ENCODE peak calls at places on chromosomes 7 and 10, in six cellular contexts. K is prostate gland, X is PC-3, Q is IMR-90, Y is transverse colon, S is astrocyte. B is an unnamed sample.

GRCh38 chr7:70542750-70543376 is 589.1 kb upstream of the GALNT17 start:
- DNase-seq in Y (peak; percentile 11), Q (no peak), S (no peak), K (no peak), X (no peak), B (no peak)

GRCh38 chr7:155943251-155943899 is 131.1 kb upstream of the SHH start:
- DNase-seq in Q (no peak), Y (no peak), S (no peak), K (no peak), X (no peak), B (no peak)

GRCh38 chr7:152025937-152026890 is 740 bp downstream of the GALNT11 start:
- DNase-seq in X (no peak), K (no peak), S (no peak), Y (no peak), Q (no peak), B (no peak)

GRCh38 chr7:94313926-94314325 is 80.8 kb upstream of the COL1A2 start:
- DNase-seq in K (no peak), Q (peak; percentile 55), Y (no peak), X (no peak), S (peak; percentile 84), B (peak; percentile 37)

GRCh38 chr7:144074374-144074773 is 4.8 kb downstream of the OR2A25 start:
- DNase-seq in K (no peak), Q (no peak), Y (no peak), X (no peak), S (no peak), B (peak; percentile 9)

GRCh38 chr10:92957223-92958010 is 103.2 kb upstream of the CYP26C1 start:
- DNase-seq in K (no peak), Q (no peak), Y (no peak), X (no peak), S (no peak), B (no peak)

GRCh38 chr10:86668297-86669165 is at the start of gene LDB3:
- DNase-seq in K (no peak), Q (peak; percentile 73), Y (peak; percentile 31), S (peak; percentile 65), X (peak; percentile 75), B (peak; percentile 41)

GRCh38 chr10:48509974-48510692 is 94.7 kb downstream of the ARHGAP22 start:
- DNase-seq in K (no peak), Q (no peak), S (no peak), Y (no peak), X (peak; percentile 56), B (peak; percentile 46)

GRCh38 chr7:12719141-12719919 is 31.9 kb downstream of the ARL4A start:
- DNase-seq in Q (peak; percentile 86), S (peak; percentile 83), Y (no peak), K (peak; percentile 48), X (peak; percentile 86), B (peak; percentile 70)

GRCh38 chr7:114086906-114087651 is 168.3 kb upstream of the PPP1R3A start:
- DNase-seq in Q (peak; percentile 19), K (peak; percentile 10), X (no peak), S (peak; percentile 25), Y (peak; percentile 42), B (peak; percentile 4)

GRCh38 chr10:101495324-101495925 is 92.6 kb downstream of the POLL start:
- DNase-seq in Q (peak; percentile 3), Y (no peak), K (no peak), S (no peak), X (peak; percentile 30), B (peak; percentile 53)

GRCh38 chr10:91672021-91672608 is 39.2 kb upstream of the PPP1R3C start:
- DNase-seq in X (peak; percentile 75), S (peak; percentile 71), Q (peak; percentile 82), Y (no peak), K (no peak), B (peak; percentile 83)

GRCh38 chr10:92125169-92125543 is 165.7 kb downstream of the CPEB3 start:
- DNase-seq in Q (no peak), X (no peak), K (no peak), Y (no peak), S (no peak), B (no peak)

GRCh38 chr10:114565066-114565465 is 93.0 kb downstream of the ABLIM1 start:
- DNase-seq in Q (peak; percentile 77), X (peak; percentile 27), Y (no peak), K (no peak), S (no peak), B (no peak)

GRCh38 chr10:25895856-25896255 is 38.2 kb upstream of the MYO3A start:
- DNase-seq in K (no peak), Q (no peak), X (no peak), Y (no peak), S (no peak), B (no peak)

GRCh38 chr10:68561804-68562649 is 1.9 kb downstream of the TET1 start:
- DNase-seq in Y (peak; percentile 9), Q (no peak), S (no peak), K (no peak), X (no peak), B (peak; percentile 49)

GRCh38 chr10:34941471-34942357 is 126.6 kb upstream of the PARD3 start:
- DNase-seq in X (no peak), K (no peak), Q (peak; percentile 13), Y (no peak), S (peak; percentile 75), B (no peak)

GRCh38 chr7:112484671-112485097 is 3.9 kb downstream of the LSMEM1 start:
- DNase-seq in Q (peak; percentile 93), Y (no peak), S (peak; percentile 97), K (no peak), X (peak; percentile 85), B (peak; percentile 23)

GRCh38 chr7:3103614-3104399 is 60.1 kb upstream of the CARD11 start:
- DNase-seq in Y (no peak), S (no peak), K (no peak), Q (no peak), X (no peak), B (no peak)

GRCh38 chr10:119452396-119452795 is 90.1 kb downstream of the RGS10 start:
- DNase-seq in S (no peak), Q (no peak), K (no peak), X (no peak), Y (no peak), B (no peak)

GRCh38 chr7:81604075-81604807 is 165.6 kb downstream of the HGF start:
- DNase-seq in X (peak; percentile 89), S (peak; percentile 99), Q (peak; percentile 99), K (no peak), Y (no peak), B (no peak)

GRCh38 chr10:57694956-57695605 is 572.6 kb downstream of the IPMK start:
- DNase-seq in Q (peak; percentile 26), Y (no peak), S (peak; percentile 36), K (no peak), X (peak; percentile 45), B (no peak)

DNA sequence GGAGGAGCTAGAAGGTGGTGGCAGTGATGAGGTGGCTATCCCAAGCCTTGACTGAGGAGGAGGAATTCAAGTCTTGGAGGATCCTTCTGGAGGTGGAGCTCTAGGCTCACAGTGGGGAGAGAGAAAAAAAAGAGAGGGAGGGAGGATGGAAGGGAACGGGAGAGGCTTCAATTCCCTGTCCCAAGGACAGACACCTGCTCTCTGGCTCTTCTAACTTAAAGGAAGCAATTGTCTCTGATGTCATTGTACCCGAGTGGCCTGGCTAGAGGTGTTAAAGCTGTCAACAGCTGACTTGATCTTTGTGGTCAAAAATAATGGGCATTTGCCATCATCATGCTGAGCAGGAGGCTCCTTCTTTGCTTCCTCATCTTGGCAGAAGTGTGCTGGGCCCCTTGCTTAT is 8.3 kb downstream of the MXI1 start:
- DNase-seq in X (no peak), S (no peak), Q (no peak), Y (no peak), K (no peak), B (no peak)
- H3K4me1 ChIP-seq in X (no peaks in the 10 kb centered on the region), S (peaks cover 5% of the 10 kb centered on the region), Q (peaks cover 23% of the 10 kb centered on the region), Y (peaks cover 63% of the 10 kb centered on the region), K (peaks cover 3% of the 10 kb centered on the region), B (peaks cover 11% of the 10 kb centered on the region)

GRCh38 chr7:129338450-129338849 is 95.8 kb upstream of the STRIP2 start:
- DNase-seq in X (no peak), S (no peak), Q (no peak), K (no peak), Y (no peak), B (no peak)

GRCh38 chr7:129332354-129333056 is 101.7 kb upstream of the STRIP2 start:
- DNase-seq in X (peak; percentile 80), Y (no peak), S (peak; percentile 60), K (no peak), Q (peak; percentile 93), B (no peak)

DNA sequence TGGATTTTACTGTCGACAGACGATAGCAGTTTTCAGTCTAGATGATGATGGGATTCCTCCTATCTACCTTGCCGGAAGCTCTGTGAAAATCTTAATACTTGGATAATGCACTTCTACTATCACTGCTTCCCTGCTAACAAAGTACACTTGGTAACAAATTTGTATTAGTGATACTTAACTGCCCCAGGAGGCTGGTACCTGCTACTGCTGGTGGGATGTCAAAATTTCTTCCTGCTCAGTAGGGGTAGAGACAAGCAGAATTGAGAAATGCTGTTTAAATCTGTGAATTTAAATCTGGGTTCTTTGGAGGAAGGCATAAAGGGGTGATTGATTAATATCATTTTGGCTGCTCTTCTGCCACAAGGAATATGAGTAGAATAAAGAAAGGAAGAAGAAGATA is 99.8 kb upstream of the STRIP2 start:
- DNase-seq in K (no peak), Y (no peak), X (no peak), S (no peak), Q (no peak), B (no peak)
- H3K9me3 ChIP-seq in K (no peaks in the 10 kb centered on the region), Y (no peaks in the 10 kb centered on the region), X (no peaks in the 10 kb centered on the region), S (no peaks in the 10 kb centered on the region), Q (no peaks in the 10 kb centered on the region), B (no peaks in the 10 kb centered on the region)

GRCh38 chr7:21984042-21984441 is 38.3 kb upstream of the CDCA7L start:
- DNase-seq in X (no peak), S (no peak), Q (no peak), Y (no peak), K (no peak), B (peak; percentile 7)

GRCh38 chr7:21980921-21981320 is 35.2 kb upstream of the CDCA7L start:
- DNase-seq in Y (no peak), K (no peak), X (no peak), Q (no peak), S (no peak), B (no peak)

GRCh38 chr7:21986101-21986500 is 40.4 kb upstream of the CDCA7L start:
- DNase-seq in X (no peak), K (no peak), Q (no peak), S (no peak), Y (no peak), B (no peak)

DNA sequence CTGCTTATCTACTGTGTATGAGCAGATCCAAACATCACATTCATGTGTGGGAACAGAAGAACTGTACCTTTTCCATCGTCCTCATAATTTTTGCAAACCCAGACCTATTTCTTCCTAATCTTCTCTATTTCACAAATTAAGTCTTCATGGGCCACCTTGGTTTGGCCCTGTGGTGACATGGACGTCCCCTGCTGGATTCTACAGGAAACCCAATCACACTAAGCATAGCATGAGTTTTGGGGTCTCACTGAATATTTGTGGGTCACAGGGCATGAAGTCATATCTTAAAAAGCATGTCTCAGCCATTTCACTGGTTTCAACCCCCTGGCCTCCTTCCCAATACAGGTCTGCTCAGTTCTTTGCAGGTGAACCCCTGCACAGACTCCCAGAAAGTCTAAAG is 35.8 kb upstream of the CDCA7L start:
- DNase-seq in K (no peak), Q (no peak), Y (no peak), S (no peak), X (no peak), B (no peak)
- TF ChIP-seq CTCF in K (no peak), Q (no peak), Y (no peak), S (no peak), X (no peak), B (no peak)

GRCh38 chr10:88896336-88897018 is 16.4 kb downstream of the STAMBPL1 start:
- DNase-seq in X (no peak), S (no peak), Y (peak; percentile 63), Q (no peak), K (no peak), B (no peak)
- H3K4me1 ChIP-seq in X (peaks cover 4% of the 10 kb centered on the region), S (peaks cover 10% of the 10 kb centered on the region), Y (peaks cover 96% of the 10 kb centered on the region), Q (peaks cover 36% of the 10 kb centered on the region), K (no peaks in the 10 kb centered on the region), B (peaks cover 72% of the 10 kb centered on the region)

B was measured in A673.